ENCODE peak calls at places on chromosomes 13 and 19, in eight cellular contexts. One of them, this sample, is unnamed.
A peak's percentile ranks its signal among the peaks of the same experiment; 100 is the strongest.

GRCh38 chr19:1907563-1908363 is 2.6 kb downstream of the ADAT3 start:
- DNase-seq in neural progenitor cell: no peak
- DNase-seq in Karpas-422: no peak
- DNase-seq in hepatocyte: peak; percentile 73
- DNase-seq in SK-N-SH: no peak
- DNase-seq in H9: no peak
- DNase-seq in neuronal stem cell: no peak
- DNase-seq in fibroblast of lung: no peak
- DNase-seq in this sample: peak; percentile 59

GRCh38 chr13:96338030-96338429 is 248.1 kb downstream of the HS6ST3 start:
- DNase-seq in SK-N-SH: no peak
- DNase-seq in neural progenitor cell: no peak
- DNase-seq in hepatocyte: no peak
- DNase-seq in Karpas-422: no peak
- DNase-seq in H9: no peak
- DNase-seq in neuronal stem cell: no peak
- DNase-seq in fibroblast of lung: no peak
- DNase-seq in this sample: peak; percentile 25

GRCh38 chr19:45187421-45188100 is 9.0 kb downstream of the BLOC1S3 start:
- DNase-seq in Karpas-422: peak; percentile 85
- DNase-seq in H9: peak; percentile 63
- DNase-seq in SK-N-SH: peak; percentile 67
- DNase-seq in hepatocyte: peak; percentile 61
- DNase-seq in fibroblast of lung: no peak
- DNase-seq in neural progenitor cell: peak; percentile 77
- DNase-seq in neuronal stem cell: no peak
- DNase-seq in this sample: peak; percentile 37

GRCh38 chr13:25462301-25463125 is 90.7 kb downstream of the ATP8A2 start:
- DNase-seq in Karpas-422: peak; percentile 37
- DNase-seq in SK-N-SH: no peak
- DNase-seq in fibroblast of lung: no peak
- DNase-seq in neural progenitor cell: no peak
- DNase-seq in hepatocyte: peak; percentile 11
- DNase-seq in H9: no peak
- DNase-seq in neuronal stem cell: no peak
- DNase-seq in this sample: peak; percentile 43

GRCh38 chr19:35088514-35088913 is 27.1 kb upstream of the FXYD3 start:
- DNase-seq in neuronal stem cell: no peak
- DNase-seq in H9: no peak
- DNase-seq in hepatocyte: peak; percentile 58
- DNase-seq in neural progenitor cell: no peak
- DNase-seq in fibroblast of lung: peak; percentile 77
- DNase-seq in SK-N-SH: no peak
- DNase-seq in Karpas-422: no peak
- DNase-seq in this sample: peak; percentile 98

GRCh38 chr19:18104793-18105131 is 7.2 kb downstream of the MAST3 start:
- DNase-seq in hepatocyte: no peak
- DNase-seq in SK-N-SH: no peak
- DNase-seq in neuronal stem cell: no peak
- DNase-seq in Karpas-422: no peak
- DNase-seq in fibroblast of lung: no peak
- DNase-seq in H9: no peak
- DNase-seq in neural progenitor cell: no peak
- DNase-seq in this sample: no peak

GRCh38 chr19:14337510-14337909 is 43.7 kb upstream of the ADGRE5 start:
- DNase-seq in SK-N-SH: peak; percentile 65
- DNase-seq in fibroblast of lung: no peak
- DNase-seq in Karpas-422: peak; percentile 77
- DNase-seq in neuronal stem cell: no peak
- DNase-seq in hepatocyte: peak; percentile 29
- DNase-seq in H9: peak; percentile 75
- DNase-seq in neural progenitor cell: peak; percentile 58
- DNase-seq in this sample: no peak

GRCh38 chr19:35446194-35446593 is 1.9 kb upstream of the FFAR2 start:
- DNase-seq in SK-N-SH: no peak
- DNase-seq in fibroblast of lung: peak; percentile 11
- DNase-seq in neural progenitor cell: no peak
- DNase-seq in Karpas-422: no peak
- DNase-seq in H9: no peak
- DNase-seq in neuronal stem cell: no peak
- DNase-seq in hepatocyte: no peak
- DNase-seq in this sample: no peak

GRCh38 chr19:14542721-14543328 is 13.4 kb downstream of the TECR start:
- DNase-seq in H9: peak; percentile 28
- DNase-seq in neural progenitor cell: no peak
- DNase-seq in Karpas-422: no peak
- DNase-seq in fibroblast of lung: no peak
- DNase-seq in hepatocyte: peak; percentile 51
- DNase-seq in neuronal stem cell: no peak
- DNase-seq in SK-N-SH: peak; percentile 41
- DNase-seq in this sample: peak; percentile 86

GRCh38 chr13:38563739-38564138 is 123.1 kb upstream of the FREM2 start:
- DNase-seq in SK-N-SH: no peak
- DNase-seq in neural progenitor cell: no peak
- DNase-seq in neuronal stem cell: no peak
- DNase-seq in H9: no peak
- DNase-seq in hepatocyte: no peak
- DNase-seq in fibroblast of lung: no peak
- DNase-seq in Karpas-422: no peak
- DNase-seq in this sample: no peak

GRCh38 chr13:106987435-106987800 is 419.5 kb upstream of the ARGLU1 start:
- DNase-seq in neural progenitor cell: no peak
- DNase-seq in neuronal stem cell: no peak
- DNase-seq in hepatocyte: no peak
- DNase-seq in fibroblast of lung: peak; percentile 25
- DNase-seq in H9: no peak
- DNase-seq in SK-N-SH: no peak
- DNase-seq in Karpas-422: no peak
- DNase-seq in this sample: no peak

GRCh38 chr13:113726961-113727411 is 32.0 kb upstream of the TMEM255B start:
- DNase-seq in fibroblast of lung: peak; percentile 35
- DNase-seq in neural progenitor cell: no peak
- DNase-seq in neuronal stem cell: no peak
- DNase-seq in hepatocyte: no peak
- DNase-seq in H9: no peak
- DNase-seq in SK-N-SH: no peak
- DNase-seq in Karpas-422: no peak
- DNase-seq in this sample: no peak

GRCh38 chr13:19864018-19864338 is 529 bp upstream of the ZMYM5 start:
- DNase-seq in fibroblast of lung: peak; percentile 90
- DNase-seq in SK-N-SH: peak; percentile 75
- DNase-seq in neuronal stem cell: peak; percentile 72
- DNase-seq in Karpas-422: peak; percentile 88
- DNase-seq in hepatocyte: peak; percentile 78
- DNase-seq in H9: no peak
- DNase-seq in neural progenitor cell: no peak
- DNase-seq in this sample: peak; percentile 95

GRCh38 chr19:13208131-13208963 is 58.1 kb downstream of the IER2 start:
- DNase-seq in SK-N-SH: no peak
- DNase-seq in neural progenitor cell: peak; percentile 38
- DNase-seq in hepatocyte: no peak
- DNase-seq in Karpas-422: peak; percentile 63
- DNase-seq in H9: no peak
- DNase-seq in fibroblast of lung: peak; percentile 88
- DNase-seq in neuronal stem cell: no peak
- DNase-seq in this sample: peak; percentile 100

DNA sequence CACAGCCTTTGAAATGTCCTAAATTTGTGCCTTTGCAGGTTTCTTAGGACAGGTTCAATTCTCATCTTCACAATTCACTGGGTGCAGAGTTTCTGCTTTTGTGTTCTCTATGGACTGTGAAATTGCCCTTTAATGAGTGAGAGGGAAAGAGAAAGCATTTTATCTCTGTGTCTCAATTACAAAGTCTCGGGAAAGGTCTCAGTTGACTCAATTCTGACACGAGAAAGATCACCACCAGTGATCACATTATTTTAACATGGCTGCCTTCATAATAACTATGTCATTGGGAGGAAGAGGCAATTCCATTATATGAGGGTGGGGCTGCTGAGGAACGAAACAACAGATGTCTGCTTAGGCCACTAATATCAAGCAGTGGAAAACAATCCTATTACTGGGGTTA is 26.2 kb upstream of the LRCH1 start:
- DNase-seq in Karpas-422: no peak
- DNase-seq in H9: no peak
- DNase-seq in neural progenitor cell: no peak
- DNase-seq in fibroblast of lung: no peak
- DNase-seq in neuronal stem cell: no peak
- DNase-seq in SK-N-SH: no peak
- DNase-seq in hepatocyte: no peak
- DNase-seq in this sample: no peak
- H3K27ac ChIP-seq in Karpas-422: no peak overlapping the region
- H3K27ac ChIP-seq in H9: no peak overlapping the region
- H3K27ac ChIP-seq in neural progenitor cell: no peak overlapping the region
- H3K27ac ChIP-seq in fibroblast of lung: no peak overlapping the region
- H3K27ac ChIP-seq in neuronal stem cell: no peak overlapping the region
- H3K27ac ChIP-seq in SK-N-SH: no peak overlapping the region
- H3K27ac ChIP-seq in hepatocyte: no peak overlapping the region
- H3K27ac ChIP-seq in this sample: no peak overlapping the region

GRCh38 chr13:33678906-33679657 is 138.9 kb upstream of the RFC3 start:
- DNase-seq in neuronal stem cell: no peak
- DNase-seq in Karpas-422: peak; percentile 91
- DNase-seq in neural progenitor cell: no peak
- DNase-seq in SK-N-SH: no peak
- DNase-seq in hepatocyte: peak; percentile 79
- DNase-seq in fibroblast of lung: peak; percentile 34
- DNase-seq in H9: no peak
- DNase-seq in this sample: no peak
- H2AFZ ChIP-seq in neuronal stem cell: peak overlapping the region; percentile 75
- H2AFZ ChIP-seq in Karpas-422: peak overlapping the region; percentile 41
- H2AFZ ChIP-seq in neural progenitor cell: peak overlapping the region; percentile 76
- H2AFZ ChIP-seq in SK-N-SH: no peak overlapping the region
- H2AFZ ChIP-seq in hepatocyte: no peak overlapping the region
- H2AFZ ChIP-seq in fibroblast of lung: no peak overlapping the region
- H2AFZ ChIP-seq in H9: peak overlapping the region; percentile 26
- H2AFZ ChIP-seq in this sample: no peak overlapping the region

GRCh38 chr19:30645946-30646577 is 273.9 kb downstream of the ZNF536 start:
- DNase-seq in Karpas-422: no peak
- DNase-seq in neuronal stem cell: no peak
- DNase-seq in hepatocyte: no peak
- DNase-seq in neural progenitor cell: no peak
- DNase-seq in H9: no peak
- DNase-seq in SK-N-SH: no peak
- DNase-seq in fibroblast of lung: no peak
- DNase-seq in this sample: no peak
- H3K4me2 ChIP-seq in Karpas-422: no peak overlapping the region
- H3K4me2 ChIP-seq in neuronal stem cell: no peak overlapping the region
- H3K4me2 ChIP-seq in hepatocyte: no peak overlapping the region
- H3K4me2 ChIP-seq in neural progenitor cell: peak overlapping the region; percentile 27
- H3K4me2 ChIP-seq in H9: no peak overlapping the region
- H3K4me2 ChIP-seq in SK-N-SH: no peak overlapping the region
- H3K4me2 ChIP-seq in fibroblast of lung: no peak overlapping the region
- H3K4me2 ChIP-seq in this sample: no peak overlapping the region

GRCh38 chr19:55276720-55277430 is 3.0 kb downstream of the HSPBP1 start:
- DNase-seq in Karpas-422: peak; percentile 84
- DNase-seq in hepatocyte: no peak
- DNase-seq in fibroblast of lung: no peak
- DNase-seq in neural progenitor cell: no peak
- DNase-seq in H9: no peak
- DNase-seq in SK-N-SH: no peak
- DNase-seq in neuronal stem cell: no peak
- DNase-seq in this sample: no peak

GRCh38 chr19:55277494-55277893 is 2.4 kb downstream of the HSPBP1 start:
- DNase-seq in H9: no peak
- DNase-seq in neuronal stem cell: no peak
- DNase-seq in fibroblast of lung: no peak
- DNase-seq in Karpas-422: no peak
- DNase-seq in hepatocyte: no peak
- DNase-seq in SK-N-SH: no peak
- DNase-seq in neural progenitor cell: no peak
- DNase-seq in this sample: no peak

GRCh38 chr19:55278391-55279135 is 1.3 kb downstream of the HSPBP1 start:
- DNase-seq in SK-N-SH: no peak
- DNase-seq in Karpas-422: no peak
- DNase-seq in fibroblast of lung: no peak
- DNase-seq in neural progenitor cell: no peak
- DNase-seq in neuronal stem cell: no peak
- DNase-seq in H9: no peak
- DNase-seq in hepatocyte: no peak
- DNase-seq in this sample: no peak

GRCh38 chr19:55279773-55280643 is at the start of gene HSPBP1:
- DNase-seq in neural progenitor cell: peak; percentile 98
- DNase-seq in H9: peak; percentile 99
- DNase-seq in SK-N-SH: peak; percentile 92
- DNase-seq in fibroblast of lung: peak; percentile 95
- DNase-seq in neuronal stem cell: peak; percentile 98
- DNase-seq in hepatocyte: peak; percentile 97
- DNase-seq in Karpas-422: peak; percentile 100
- DNase-seq in this sample: peak; percentile 99

GRCh38 chr19:55279376-55279772 is 536 bp downstream of the HSPBP1 start:
- DNase-seq in H9: no peak
- DNase-seq in hepatocyte: no peak
- DNase-seq in fibroblast of lung: no peak
- DNase-seq in SK-N-SH: peak; percentile 40
- DNase-seq in Karpas-422: no peak
- DNase-seq in neuronal stem cell: no peak
- DNase-seq in neural progenitor cell: no peak
- DNase-seq in this sample: peak; percentile 77
- H3K27ac ChIP-seq in H9: no peak overlapping the region
- H3K27ac ChIP-seq in hepatocyte: peak overlapping the region; percentile 76
- H3K27ac ChIP-seq in fibroblast of lung: peak overlapping the region; percentile 94
- H3K27ac ChIP-seq in SK-N-SH: peak overlapping the region; percentile 78
- H3K27ac ChIP-seq in Karpas-422: peak overlapping the region; percentile 95
- H3K27ac ChIP-seq in neuronal stem cell: peak overlapping the region; percentile 97
- H3K27ac ChIP-seq in neural progenitor cell: peak overlapping the region; percentile 88
- H3K27ac ChIP-seq in this sample: peak overlapping the region; percentile 78

DNA sequence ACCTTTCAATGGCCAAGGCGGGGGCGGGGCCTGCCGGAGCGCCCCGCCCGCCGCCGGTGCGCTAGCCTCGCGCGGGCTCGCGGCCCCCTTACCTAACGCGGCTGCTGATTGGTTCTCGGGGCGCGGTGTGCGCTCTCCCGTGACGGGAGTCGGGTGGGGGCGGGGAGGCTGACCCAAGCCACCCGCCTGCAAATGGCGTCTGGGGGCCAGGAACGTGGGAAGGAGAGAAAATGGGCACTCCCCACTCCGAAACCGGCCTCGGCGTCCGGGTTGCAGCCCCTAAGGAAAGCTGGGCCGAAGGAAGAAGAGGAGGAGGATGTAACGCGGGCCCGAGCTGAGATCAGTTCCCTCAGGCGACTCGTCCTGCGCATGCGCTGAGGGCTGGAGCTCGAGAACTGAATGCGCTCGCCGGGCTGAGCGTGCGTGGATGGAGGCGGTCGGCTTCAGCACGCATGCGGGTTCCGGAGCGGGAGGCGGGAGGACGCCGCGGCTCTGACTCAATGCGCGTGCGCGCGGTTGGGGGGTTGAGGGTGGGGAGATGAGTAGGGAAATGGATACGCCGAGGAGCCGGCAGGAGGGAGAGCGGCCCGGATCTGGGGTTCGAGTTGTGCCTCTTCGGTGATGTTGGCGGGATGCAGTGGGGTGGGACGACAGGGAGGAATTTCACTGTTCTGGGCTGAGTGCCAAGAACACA is at the start of gene SMG9:
- DNase-seq in neuronal stem cell: peak; percentile 99
- DNase-seq in SK-N-SH: peak; percentile 97
- DNase-seq in Karpas-422: peak; percentile 99
- DNase-seq in neural progenitor cell: peak; percentile 100
- DNase-seq in hepatocyte: peak; percentile 99
- DNase-seq in fibroblast of lung: peak; percentile 98
- DNase-seq in H9: peak; percentile 97
- DNase-seq in this sample: peak; percentile 97
- H2AFZ ChIP-seq in neuronal stem cell: peak within 1 kb of the TSS; percentile 99
- H2AFZ ChIP-seq in SK-N-SH: peak within 1 kb of the TSS; percentile 79
- H2AFZ ChIP-seq in Karpas-422: peak within 1 kb of the TSS; percentile 47
- H2AFZ ChIP-seq in neural progenitor cell: peak within 1 kb of the TSS; percentile 47
- H2AFZ ChIP-seq in hepatocyte: peak within 1 kb of the TSS; percentile 61
- H2AFZ ChIP-seq in fibroblast of lung: peak within 1 kb of the TSS; percentile 90
- H2AFZ ChIP-seq in H9: no peak within 1 kb of the TSS
- H2AFZ ChIP-seq in this sample: peak within 1 kb of the TSS; percentile 89

This sample was measured in osteoblast.